ENCODE peak calls at places on chromosomes 12 and 14, in four cellular contexts. One of them, this sample, is unnamed.

GRCh38 chr14:60722163-60722835 is 1.9 kb downstream of the SIX4 start:
- DNase-seq in transverse colon: peak; percentile 7
- DNase-seq in right lobe of liver: no peak
- DNase-seq in pancreas: peak; percentile 46
- DNase-seq in this sample: peak; percentile 22

GRCh38 chr14:93045965-93046695 is 69.6 kb downstream of the ITPK1 start:
- DNase-seq in transverse colon: no peak
- DNase-seq in right lobe of liver: no peak
- DNase-seq in pancreas: no peak
- DNase-seq in this sample: no peak

GRCh38 chr12:100703337-100703736 is 91.2 kb upstream of the ANO4 start:
- DNase-seq in transverse colon: no peak
- DNase-seq in right lobe of liver: no peak
- DNase-seq in pancreas: no peak
- DNase-seq in this sample: no peak

GRCh38 chr14:101335061-101335661 is 226.1 kb upstream of the DIO3 start:
- DNase-seq in transverse colon: no peak
- DNase-seq in right lobe of liver: peak; percentile 75
- DNase-seq in pancreas: no peak
- DNase-seq in this sample: no peak

GRCh38 chr14:24316597-24316950 is 5.3 kb downstream of the LTB4R start:
- DNase-seq in transverse colon: no peak
- DNase-seq in right lobe of liver: no peak
- DNase-seq in pancreas: no peak
- DNase-seq in this sample: no peak

GRCh38 chr12:98606367-98606985 is 13.0 kb downstream of the SLC25A3 start:
- DNase-seq in transverse colon: no peak
- DNase-seq in right lobe of liver: no peak
- DNase-seq in pancreas: no peak
- DNase-seq in this sample: no peak

GRCh38 chr12:4767181-4767580 is 47.0 kb downstream of the GALNT8 start:
- DNase-seq in transverse colon: no peak
- DNase-seq in right lobe of liver: no peak
- DNase-seq in pancreas: no peak
- DNase-seq in this sample: no peak

GRCh38 chr12:124750787-124751471 is 112.7 kb downstream of the SCARB1 start:
- DNase-seq in transverse colon: no peak
- DNase-seq in right lobe of liver: no peak
- DNase-seq in pancreas: no peak
- DNase-seq in this sample: no peak

GRCh38 chr12:1117970-1118563 is 127.0 kb downstream of the ERC1 start:
- DNase-seq in transverse colon: peak; percentile 78
- DNase-seq in right lobe of liver: no peak
- DNase-seq in pancreas: peak; percentile 75
- DNase-seq in this sample: peak; percentile 76

GRCh38 chr14:71554323-71554722 is 377.9 kb upstream of the RGS6 start:
- DNase-seq in transverse colon: no peak
- DNase-seq in right lobe of liver: no peak
- DNase-seq in pancreas: no peak
- DNase-seq in this sample: no peak

GRCh38 chr14:30656190-30656632 is 34.1 kb downstream of the SCFD1 start:
- DNase-seq in transverse colon: peak; percentile 25
- DNase-seq in right lobe of liver: no peak
- DNase-seq in pancreas: no peak
- DNase-seq in this sample: peak; percentile 20

GRCh38 chr14:52551696-52552062 is 626 bp downstream of the TXNDC16 start:
- DNase-seq in transverse colon: no peak
- DNase-seq in right lobe of liver: no peak
- DNase-seq in pancreas: no peak
- DNase-seq in this sample: no peak

GRCh38 chr12:121953695-121954094 is 35.3 kb downstream of the CFAP251 start:
- DNase-seq in transverse colon: no peak
- DNase-seq in right lobe of liver: no peak
- DNase-seq in pancreas: no peak
- DNase-seq in this sample: no peak

GRCh38 chr14:92651793-92652382 is 96.5 kb downstream of the LGMN start:
- DNase-seq in transverse colon: peak; percentile 44
- DNase-seq in right lobe of liver: peak; percentile 81
- DNase-seq in pancreas: no peak
- DNase-seq in this sample: no peak

GRCh38 chr12:15208871-15209656 is 12.2 kb downstream of the RERG start:
- DNase-seq in transverse colon: no peak
- DNase-seq in right lobe of liver: no peak
- DNase-seq in pancreas: no peak
- DNase-seq in this sample: no peak

GRCh38 chr12:7092229-7092985 is at the start of gene C1R:
- DNase-seq in transverse colon: peak; percentile 79
- DNase-seq in right lobe of liver: peak; percentile 90
- DNase-seq in pancreas: peak; percentile 71
- DNase-seq in this sample: peak; percentile 91

GRCh38 chr12:86712425-86712843 is 456.2 kb upstream of the MGAT4C start:
- DNase-seq in transverse colon: no peak
- DNase-seq in right lobe of liver: no peak
- DNase-seq in pancreas: no peak
- DNase-seq in this sample: no peak

GRCh38 chr12:105219261-105220018 is 16.5 kb downstream of the APPL2 start:
- DNase-seq in transverse colon: no peak
- DNase-seq in right lobe of liver: no peak
- DNase-seq in pancreas: no peak
- DNase-seq in this sample: no peak

GRCh38 chr12:53989227-53990113 is 4.5 kb downstream of the HOXC10 start:
- DNase-seq in transverse colon: no peak
- DNase-seq in right lobe of liver: no peak
- DNase-seq in pancreas: no peak
- DNase-seq in this sample: no peak

GRCh38 chr14:102063092-102063807 is 23.6 kb downstream of the HSP90AA1 start:
- DNase-seq in transverse colon: peak; percentile 90
- DNase-seq in right lobe of liver: peak; percentile 84
- DNase-seq in pancreas: peak; percentile 90
- DNase-seq in this sample: peak; percentile 88

GRCh38 chr12:65911321-65911720 is 87.0 kb downstream of the HMGA2 start:
- DNase-seq in transverse colon: peak; percentile 77
- DNase-seq in right lobe of liver: no peak
- DNase-seq in pancreas: peak; percentile 60
- DNase-seq in this sample: no peak

GRCh38 chr12:94969424-94969823 is 34.1 kb downstream of the NDUFA12 start:
- DNase-seq in transverse colon: no peak
- DNase-seq in right lobe of liver: no peak
- DNase-seq in pancreas: no peak
- DNase-seq in this sample: no peak

GRCh38 chr14:94632305-94632590 is 20.1 kb downstream of the SERPINA3 start:
- DNase-seq in transverse colon: no peak
- DNase-seq in right lobe of liver: peak; percentile 91
- DNase-seq in pancreas: no peak
- DNase-seq in this sample: no peak

GRCh38 chr12:80195143-80195726 is 95.9 kb downstream of the OTOGL start:
- DNase-seq in transverse colon: no peak
- DNase-seq in right lobe of liver: no peak
- DNase-seq in pancreas: no peak
- DNase-seq in this sample: no peak

GRCh38 chr12:76670776-76671175 is 93.1 kb upstream of the ZDHHC17 start:
- DNase-seq in transverse colon: no peak
- DNase-seq in right lobe of liver: no peak
- DNase-seq in pancreas: no peak
- DNase-seq in this sample: no peak

GRCh38 chr14:58107947-58108552 is 44.0 kb downstream of the ARMH4 start:
- DNase-seq in transverse colon: peak; percentile 24
- DNase-seq in right lobe of liver: no peak
- DNase-seq in pancreas: no peak
- DNase-seq in this sample: peak; percentile 34

GRCh38 chr14:51674294-51675002 is 22.7 kb downstream of the FRMD6 start:
- DNase-seq in transverse colon: no peak
- DNase-seq in right lobe of liver: no peak
- DNase-seq in pancreas: no peak
- DNase-seq in this sample: no peak

GRCh38 chr12:16587514-16587913 is 18.4 kb downstream of the LMO3 start:
- DNase-seq in transverse colon: no peak
- DNase-seq in right lobe of liver: no peak
- DNase-seq in pancreas: no peak
- DNase-seq in this sample: no peak

GRCh38 chr14:89237923-89238529 is 179.0 kb downstream of the FOXN3 start:
- DNase-seq in transverse colon: no peak
- DNase-seq in right lobe of liver: no peak
- DNase-seq in pancreas: no peak
- DNase-seq in this sample: no peak

GRCh38 chr14:59511916-59512530 is 27.7 kb downstream of the JKAMP start:
- DNase-seq in transverse colon: peak; percentile 16
- DNase-seq in right lobe of liver: no peak
- DNase-seq in pancreas: no peak
- DNase-seq in this sample: no peak

GRCh38 chr12:2083561-2083960 is 30.8 kb downstream of the CACNA1C start:
- DNase-seq in transverse colon: no peak
- DNase-seq in right lobe of liver: no peak
- DNase-seq in pancreas: no peak
- DNase-seq in this sample: no peak

GRCh38 chr14:92677087-92677668 is 71.2 kb downstream of the LGMN start:
- DNase-seq in transverse colon: no peak
- DNase-seq in right lobe of liver: peak; percentile 34
- DNase-seq in pancreas: no peak
- DNase-seq in this sample: no peak

GRCh38 chr12:75623631-75624118 is 112.3 kb upstream of the KRR1 start:
- DNase-seq in transverse colon: no peak
- DNase-seq in right lobe of liver: no peak
- DNase-seq in pancreas: no peak
- DNase-seq in this sample: no peak

GRCh38 chr14:55303646-55304277 is 32.5 kb downstream of the FBXO34 start:
- DNase-seq in transverse colon: no peak
- DNase-seq in right lobe of liver: no peak
- DNase-seq in pancreas: no peak
- DNase-seq in this sample: no peak

GRCh38 chr12:82937151-82937550 is 250.4 kb downstream of the TMTC2 start:
- DNase-seq in transverse colon: no peak
- DNase-seq in right lobe of liver: no peak
- DNase-seq in pancreas: no peak
- DNase-seq in this sample: no peak

GRCh38 chr12:132554857-132555630 is 55.3 kb downstream of the LRCOL1 start:
- DNase-seq in transverse colon: no peak
- DNase-seq in right lobe of liver: no peak
- DNase-seq in pancreas: no peak
- DNase-seq in this sample: no peak

GRCh38 chr14:99322731-99323599 is 51.0 kb upstream of the BCL11B start:
- DNase-seq in transverse colon: no peak
- DNase-seq in right lobe of liver: no peak
- DNase-seq in pancreas: no peak
- DNase-seq in this sample: no peak

GRCh38 chr12:47068539-47068938 is 10.9 kb upstream of the PCED1B start:
- DNase-seq in transverse colon: no peak
- DNase-seq in right lobe of liver: no peak
- DNase-seq in pancreas: no peak
- DNase-seq in this sample: no peak

GRCh38 chr12:59115526-59115925 is 195.2 kb upstream of the LRIG3 start:
- DNase-seq in transverse colon: no peak
- DNase-seq in right lobe of liver: no peak
- DNase-seq in pancreas: no peak
- DNase-seq in this sample: no peak

GRCh38 chr14:69694730-69695663 is 71.9 kb upstream of the SRSF5 start:
- DNase-seq in transverse colon: no peak
- DNase-seq in right lobe of liver: no peak
- DNase-seq in pancreas: no peak
- DNase-seq in this sample: no peak

GRCh38 chr14:69693145-69693544 is 73.8 kb upstream of the SRSF5 start:
- DNase-seq in transverse colon: peak; percentile 61
- DNase-seq in right lobe of liver: no peak
- DNase-seq in pancreas: no peak
- DNase-seq in this sample: no peak

GRCh38 chr14:69693823-69694729 is 72.9 kb upstream of the SRSF5 start:
- DNase-seq in transverse colon: peak; percentile 84
- DNase-seq in right lobe of liver: no peak
- DNase-seq in pancreas: peak; percentile 69
- DNase-seq in this sample: no peak

GRCh38 chr14:69690042-69690441 is 76.9 kb upstream of the SRSF5 start:
- DNase-seq in transverse colon: no peak
- DNase-seq in right lobe of liver: no peak
- DNase-seq in pancreas: no peak
- DNase-seq in this sample: no peak

DNA sequence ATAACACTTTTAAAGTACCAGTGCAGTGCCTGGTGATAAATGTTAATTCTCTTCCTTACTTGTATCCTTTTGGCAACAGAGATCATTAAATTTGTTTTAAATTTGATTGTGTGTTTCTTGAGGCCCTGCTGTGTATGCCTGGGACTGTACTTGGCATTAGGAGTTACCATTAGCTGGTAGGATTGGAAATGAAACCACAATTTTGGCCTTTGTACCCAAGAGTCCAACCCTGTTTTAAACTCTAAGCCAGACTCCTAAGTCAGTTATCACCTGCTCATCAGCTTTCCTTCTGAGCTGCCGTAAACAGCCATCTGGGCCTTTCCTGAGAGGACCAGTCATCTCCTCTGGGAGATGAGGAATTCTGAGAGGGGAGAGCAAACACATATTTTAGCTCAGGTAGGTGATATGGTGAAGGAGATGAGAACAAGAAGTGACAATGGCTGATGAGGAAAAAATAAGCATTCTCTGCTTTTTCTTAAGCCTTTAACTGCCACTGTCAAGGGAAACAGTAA is 74.3 kb upstream of the SRSF5 start:
- DNase-seq in transverse colon: no peak
- DNase-seq in right lobe of liver: no peak
- DNase-seq in pancreas: no peak
- DNase-seq in this sample: no peak
- H3K4me1 ChIP-seq in transverse colon: peaks cover 68% of the 10 kb centered on the region
- H3K4me1 ChIP-seq in right lobe of liver: peaks cover 22% of the 10 kb centered on the region
- H3K4me1 ChIP-seq in pancreas: peaks cover 56% of the 10 kb centered on the region
- H3K4me1 ChIP-seq in this sample: peaks cover 4% of the 10 kb centered on the region

GRCh38 chr12:14010989-14011388 is 29.6 kb upstream of the GRIN2B start:
- DNase-seq in transverse colon: no peak
- DNase-seq in right lobe of liver: peak; percentile 62
- DNase-seq in pancreas: no peak
- DNase-seq in this sample: no peak
- H3K4me3 ChIP-seq in transverse colon: no peak overlapping the region
- H3K4me3 ChIP-seq in right lobe of liver: no peak overlapping the region
- H3K4me3 ChIP-seq in pancreas: no peak overlapping the region
- H3K4me3 ChIP-seq in this sample: no peak overlapping the region

GRCh38 chr12:52126605-52127578 is 47.4 kb downstream of the SMIM41 start:
- DNase-seq in transverse colon: no peak
- DNase-seq in right lobe of liver: no peak
- DNase-seq in pancreas: no peak
- DNase-seq in this sample: peak; percentile 49

GRCh38 chr12:52130695-52131094 is 51.2 kb downstream of the SMIM41 start:
- DNase-seq in transverse colon: no peak
- DNase-seq in right lobe of liver: no peak
- DNase-seq in pancreas: no peak
- DNase-seq in this sample: no peak

GRCh38 chr12:52125499-52125900 is 46.0 kb downstream of the SMIM41 start:
- DNase-seq in transverse colon: no peak
- DNase-seq in right lobe of liver: no peak
- DNase-seq in pancreas: no peak
- DNase-seq in this sample: no peak

GRCh38 chr12:52126050-52126604 is 46.6 kb downstream of the SMIM41 start:
- DNase-seq in transverse colon: no peak
- DNase-seq in right lobe of liver: no peak
- DNase-seq in pancreas: no peak
- DNase-seq in this sample: no peak

GRCh38 chr12:52127683-52128450 is 48.4 kb downstream of the SMIM41 start:
- DNase-seq in transverse colon: no peak
- DNase-seq in right lobe of liver: no peak
- DNase-seq in pancreas: no peak
- DNase-seq in this sample: no peak
- H3K4me1 ChIP-seq in transverse colon: no peaks in the 10 kb centered on the region
- H3K4me1 ChIP-seq in right lobe of liver: peaks cover 5% of the 10 kb centered on the region
- H3K4me1 ChIP-seq in pancreas: no peaks in the 10 kb centered on the region
- H3K4me1 ChIP-seq in this sample: no peaks in the 10 kb centered on the region

GRCh38 chr14:96461950-96462798 is 40.0 kb upstream of the PAPOLA start:
- DNase-seq in transverse colon: peak; percentile 37
- DNase-seq in right lobe of liver: no peak
- DNase-seq in pancreas: peak; percentile 53
- DNase-seq in this sample: no peak
- H3K4me3 ChIP-seq in transverse colon: no peak overlapping the region
- H3K4me3 ChIP-seq in right lobe of liver: no peak overlapping the region
- H3K4me3 ChIP-seq in pancreas: no peak overlapping the region
- H3K4me3 ChIP-seq in this sample: no peak overlapping the region